ENCODE peak calls at places on chromosomes 13 and 19, in seven cellular contexts. Z, J, Q, D, L, C and E are unnamed samples.

GRCh38 chr19:38564981-38565685 is 52.6 kb downstream of the MAP4K1 start:
- DNase-seq in Z (no peak), J (peak; percentile 16), Q (peak; percentile 6), D (peak; percentile 38), L (no peak), C (no peak), E (no peak)

GRCh38 chr19:47035127-47035494 is 13.3 kb downstream of the TMEM160 start:
- DNase-seq in Z (no peak), J (no peak), Q (peak; percentile 19), D (no peak), L (no peak), C (no peak), E (no peak)

GRCh38 chr19:1247747-1248453 is 483 bp upstream of the MIDN start:
- DNase-seq in Z (peak; percentile 82), J (peak; percentile 76), Q (peak; percentile 71), D (peak; percentile 88), L (no peak), C (peak; percentile 87), E (peak; percentile 42)

GRCh38 chr13:27960362-27961226 is 8.5 kb downstream of the CDX2 start:
- DNase-seq in Z (peak; percentile 88), J (no peak), Q (no peak), D (peak; percentile 88), L (no peak), C (peak; percentile 64), E (peak; percentile 34)

GRCh38 chr13:42971670-42972355 is 20.2 kb downstream of the EPSTI1 start:
- DNase-seq in Z (no peak), J (no peak), Q (peak; percentile 13), D (no peak), L (no peak), C (no peak), E (peak; percentile 71)

GRCh38 chr13:60148918-60149317 is 14.8 kb downstream of the DIAPH3 start:
- DNase-seq in Z (no peak), J (no peak), Q (no peak), D (no peak), L (no peak), C (no peak), E (no peak)

GRCh38 chr13:113658836-113659235 is 838 bp upstream of the ATP4B start:
- DNase-seq in Z (peak; percentile 3), J (no peak), Q (no peak), D (no peak), L (no peak), C (peak; percentile 10), E (no peak)

GRCh38 chr13:24614306-24615080 is 65.7 kb upstream of the ATP12A start:
- DNase-seq in Z (no peak), J (no peak), Q (no peak), D (no peak), L (no peak), C (no peak), E (no peak)

GRCh38 chr19:18339703-18340102 is 695 bp upstream of the PGPEP1 start:
- DNase-seq in Z (no peak), J (no peak), Q (no peak), D (no peak), L (no peak), C (no peak), E (no peak)

GRCh38 chr19:55275851-55276719 is 3.8 kb downstream of the HSPBP1 start:
- DNase-seq in Z (no peak), J (no peak), Q (no peak), D (no peak), L (no peak), C (no peak), E (no peak)

GRCh38 chr19:49256691-49257090 is 68.3 kb downstream of the SLC6A16 start:
- DNase-seq in Z (no peak), J (no peak), Q (no peak), D (no peak), L (no peak), C (no peak), E (no peak)

GRCh38 chr19:7919681-7920519 is at the start of gene SNAPC2:
- DNase-seq in Z (peak; percentile 98), J (peak; percentile 96), Q (peak; percentile 92), D (peak; percentile 97), L (peak; percentile 82), C (peak; percentile 93), E (peak; percentile 92)

GRCh38 chr13:80945328-80945727 is 604.4 kb upstream of the SPRY2 start:
- DNase-seq in Z (no peak), J (no peak), Q (no peak), D (peak; percentile 26), L (no peak), C (no peak), E (no peak)

DNA sequence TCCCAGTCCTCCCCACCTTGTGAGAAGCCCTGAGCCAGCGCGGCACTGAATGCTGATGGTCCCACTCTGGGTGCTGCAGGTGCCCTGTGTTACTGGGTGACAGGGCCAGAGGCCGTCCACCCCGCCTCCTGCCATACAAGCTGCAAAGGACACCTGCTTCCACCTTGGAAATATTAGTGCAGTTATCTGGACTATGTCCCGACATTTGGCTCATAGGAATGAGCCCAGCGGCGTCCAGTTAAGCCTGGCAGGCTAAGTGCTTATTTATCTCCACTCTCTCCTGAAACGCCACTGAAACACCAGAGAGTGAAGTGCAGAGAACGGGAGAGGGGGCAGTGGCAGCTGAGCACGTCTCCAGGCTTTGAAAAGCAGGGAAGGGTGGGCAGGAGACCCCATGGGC is 145.8 kb downstream of the KDM4B start:
- DNase-seq in Z (no peak), J (no peak), Q (no peak), D (no peak), L (no peak), C (no peak), E (no peak)
- H3K27ac ChIP-seq in Z (peak overlapping the region; percentile 10), J (no peak overlapping the region), Q (no peak overlapping the region), D (no peak overlapping the region), L (no peak overlapping the region), C (no peak overlapping the region), E (no peak overlapping the region)

GRCh38 chr13:98468929-98469328 is 108.0 kb downstream of the STK24 start:
- DNase-seq in Z (no peak), J (no peak), Q (no peak), D (no peak), L (no peak), C (no peak), E (no peak)
- TF ChIP-seq CTCF in Z (no peak), J (no peak), Q (no peak), D (no peak), L (no peak), C (no peak), E (no peak)

GRCh38 chr13:46389457-46389856 is 2.4 kb upstream of the RUBCNL start:
- DNase-seq in Z (no peak), J (no peak), Q (no peak), D (no peak), L (no peak), C (no peak), E (no peak)
- H3K27ac ChIP-seq in Z (peak overlapping the region; percentile 86), J (no peak overlapping the region), Q (no peak overlapping the region), D (no peak overlapping the region), L (no peak overlapping the region), C (peak overlapping the region; percentile 65), E (no peak overlapping the region)

DNA sequence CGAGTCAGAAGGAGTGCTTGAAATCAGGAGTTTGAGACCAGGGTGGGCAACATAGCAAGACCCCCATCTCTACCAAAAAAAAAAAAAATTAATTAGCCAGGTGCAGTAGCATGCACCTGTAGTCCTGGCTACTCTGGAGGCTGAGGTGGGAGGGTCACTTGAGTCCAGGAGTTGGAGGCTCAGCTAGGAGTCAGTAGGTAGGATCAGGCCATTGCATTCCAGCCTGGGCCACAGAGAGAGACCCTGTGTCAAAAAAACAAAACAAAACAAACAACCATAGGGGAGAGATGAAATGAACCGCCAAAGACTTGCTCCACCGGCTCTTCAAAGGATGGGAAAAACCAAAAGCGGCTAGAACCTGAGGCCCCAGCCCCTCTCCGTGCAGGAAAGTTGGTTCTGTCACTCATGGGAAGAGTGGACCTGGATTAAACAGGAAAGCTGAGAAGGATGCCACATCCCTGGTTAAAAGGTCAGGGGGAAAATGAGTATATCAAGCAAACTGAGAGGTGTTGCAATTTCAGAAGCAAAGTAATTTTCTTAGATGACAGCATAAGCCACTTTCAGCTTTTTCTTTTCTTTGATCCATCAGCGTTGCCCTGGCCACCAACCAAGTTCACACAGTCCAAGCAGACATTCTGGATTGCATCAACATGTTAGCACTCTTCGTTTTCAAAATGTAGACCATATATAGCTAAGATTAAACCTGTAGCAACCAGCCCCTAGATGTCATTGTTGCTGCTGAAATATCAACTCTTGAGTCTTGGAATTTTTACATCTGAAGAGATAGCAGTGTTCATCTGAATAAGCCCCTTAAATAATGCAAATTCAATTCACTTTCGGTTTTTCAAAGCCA is 8.9 kb upstream of the ZNF507 start:
- DNase-seq in Z (no peak), J (no peak), Q (no peak), D (peak; percentile 32), L (no peak), C (no peak), E (peak; percentile 15)
- TF ChIP-seq CTCF in Z (no peak), J (no peak), Q (peak; percentile 36), D (peak; percentile 32), L (no peak), C (no peak), E (no peak)

GRCh38 chr13:32548837-32549236 is 10.2 kb upstream of the N4BP2L2 start:
- DNase-seq in Z (no peak), J (no peak), Q (no peak), D (no peak), L (no peak), C (no peak), E (peak; percentile 23)
- H3K27ac ChIP-seq in Z (no peak overlapping the region), J (no peak overlapping the region), Q (no peak overlapping the region), D (no peak overlapping the region), L (no peak overlapping the region), C (no peak overlapping the region), E (no peak overlapping the region)